ENCODE peak calls at places on chromosomes 2 and 18, in nine cellular contexts. R, X, V, D, M, S, I, O and U are unnamed samples.

GRCh38 chr2:54899576-54900200 is 150.6 kb downstream of the RTN4 start:
- DNase-seq in R (peak), X (no peak), V (no peak), D (peak), M (peak), S (no peak), I (no peak), O (peak), U (peak)

GRCh38 chr2:138455691-138456090 is 45.9 kb upstream of the SPOPL start:
- DNase-seq in R (no peak), X (no peak), V (no peak), D (no peak), M (peak), S (no peak), I (no peak), O (no peak), U (no peak)

GRCh38 chr2:64595397-64596160 is 58.1 kb downstream of the SERTAD2 start:
- DNase-seq in R (peak), X (no peak), V (no peak), D (no peak), M (no peak), S (no peak), I (no peak), O (peak), U (peak)

GRCh38 chr18:44731866-44732555 is 51.3 kb downstream of the SETBP1 start:
- DNase-seq in R (no peak), X (no peak), V (no peak), D (no peak), M (no peak), S (no peak), I (no peak), O (no peak), U (peak)

GRCh38 chr2:117470311-117471095 is 344.0 kb upstream of the DDX18 start:
- DNase-seq in R (peak), X (no peak), V (no peak), D (peak), M (peak), S (no peak), I (no peak), O (no peak), U (no peak)

GRCh38 chr18:52409732-52410131 is 69.7 kb downstream of the DCC start:
- DNase-seq in R (peak), X (no peak), V (no peak), D (no peak), M (peak), S (no peak), I (no peak), O (no peak), U (peak)

GRCh38 chr18:34848156-34848555 is 138.1 kb downstream of the DTNA start:
- DNase-seq in R (no peak), X (no peak), V (no peak), D (no peak), M (no peak), S (no peak), I (no peak), O (no peak), U (no peak)

GRCh38 chr2:11716689-11717321 is 29.6 kb upstream of the LPIN1 start:
- DNase-seq in R (peak), X (no peak), V (no peak), D (no peak), M (no peak), S (no peak), I (no peak), O (no peak), U (peak)

GRCh38 chr2:32844253-32844652 is 102.5 kb upstream of the LTBP1 start:
- DNase-seq in R (no peak), X (no peak), V (no peak), D (no peak), M (no peak), S (no peak), I (no peak), O (no peak), U (no peak)

GRCh38 chr2:113863166-113863565 is 26.7 kb upstream of the ACTR3 start:
- DNase-seq in R (no peak), X (no peak), V (no peak), D (no peak), M (no peak), S (no peak), I (no peak), O (no peak), U (no peak)

GRCh38 chr2:10030311-10030736 is 13.0 kb upstream of the KLF11 start:
- DNase-seq in R (no peak), X (no peak), V (no peak), D (no peak), M (no peak), S (no peak), I (peak), O (no peak), U (no peak)

GRCh38 chr2:11658208-11658607 is 11.8 kb downstream of the NTSR2 start:
- DNase-seq in R (no peak), X (peak), V (no peak), D (no peak), M (no peak), S (no peak), I (no peak), O (no peak), U (peak)

GRCh38 chr2:144084114-144084661 is 435.7 kb downstream of the ZEB2 start:
- DNase-seq in R (peak), X (no peak), V (no peak), D (no peak), M (no peak), S (no peak), I (no peak), O (no peak), U (peak)